ENCODE peak calls at places on chromosomes 6 and 20, in four cellular contexts. C, X, K and G are unnamed samples.

GRCh38 chr6:44634321-44634720 is 246.8 kb downstream of the CDC5L start:
- DNase-seq in X (no peak), K (no peak), C (no peak), G (no peak)

GRCh38 chr6:107408714-107409113 is 50.6 kb downstream of the PDSS2 start:
- DNase-seq in K (no peak), C (no peak), X (no peak), G (no peak)

GRCh38 chr6:5471637-5472430 is 210.5 kb downstream of the FARS2 start:
- DNase-seq in C (no peak), K (no peak), X (no peak), G (no peak)

GRCh38 chr6:107488875-107489635 is 862 bp upstream of the SOBP start:
- DNase-seq in X (peak; percentile 73), K (no peak), C (peak; percentile 49), G (peak; percentile 16)

GRCh38 chr6:15495375-15495901 is 167.4 kb downstream of the DTNBP1 start:
- DNase-seq in X (no peak), K (no peak), C (no peak), G (no peak)

GRCh38 chr20:25309395-25310267 is 61.7 kb downstream of the PYGB start:
- DNase-seq in K (peak; percentile 53), C (peak; percentile 87), X (peak; percentile 52), G (peak; percentile 47)

GRCh38 chr6:137660296-137660731 is 166.1 kb upstream of the OLIG3 start:
- DNase-seq in X (no peak), K (no peak), C (no peak), G (no peak)

GRCh38 chr20:57215426-57215825 is 51.0 kb downstream of the BMP7 start:
- DNase-seq in X (no peak), C (no peak), K (no peak), G (no peak)

GRCh38 chr6:25010917-25011625 is 75.3 kb upstream of the RIPOR2 start:
- DNase-seq in C (no peak), K (no peak), X (no peak), G (no peak)

DNA sequence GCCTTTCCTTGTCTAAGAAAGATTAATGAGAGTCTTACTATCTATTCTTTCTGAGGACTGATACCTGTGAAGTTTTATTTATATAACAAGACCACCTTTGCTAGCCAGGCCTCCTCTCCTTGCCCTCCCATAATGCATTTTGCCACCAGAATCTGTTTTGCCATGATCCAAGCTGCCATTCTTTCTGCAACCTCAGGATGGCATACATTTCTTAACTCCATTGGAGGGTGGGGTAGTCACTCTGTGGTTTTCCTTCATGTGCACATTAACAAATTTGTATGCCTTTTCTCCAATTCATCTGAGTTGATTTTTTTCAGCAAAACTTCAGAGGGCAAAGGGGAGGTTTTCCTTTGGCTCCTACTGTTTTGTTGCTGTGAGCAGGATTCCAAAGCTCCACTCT is 26.4 kb upstream of the ENPP4 start:
- DNase-seq in X (no peak), K (no peak), C (no peak), G (no peak)
- TF ChIP-seq CTCF in X (no peak), K (no peak), C (no peak), G (no peak)

GRCh38 chr20:1844723-1845523 is 50.3 kb upstream of the SIRPA start:
- DNase-seq in C (no peak), X (no peak), K (peak; percentile 35), G (peak; percentile 72)
- TF ChIP-seq EP300 in C (no peak), X (no peak), K (no peak), G (peak; percentile 78)

GRCh38 chr6:139446104-139446715 is 71.8 kb upstream of the CITED2 start:
- DNase-seq in X (no peak), C (no peak), K (no peak), G (no peak)

GRCh38 chr6:139449611-139450000 is 75.2 kb upstream of the CITED2 start:
- DNase-seq in X (no peak), K (no peak), C (no peak), G (no peak)

GRCh38 chr6:139448094-139448649 is 73.7 kb upstream of the CITED2 start:
- DNase-seq in X (no peak), K (no peak), C (no peak), G (no peak)

GRCh38 chr6:139448998-139449610 is 74.7 kb upstream of the CITED2 start:
- DNase-seq in X (no peak), C (no peak), K (no peak), G (no peak)

GRCh38 chr6:139446768-139447167 is 72.3 kb upstream of the CITED2 start:
- DNase-seq in C (no peak), X (no peak), K (no peak), G (no peak)
- H3K4me1 ChIP-seq in C (no peaks in the 10 kb centered on the region), X (peaks cover 7% of the 10 kb centered on the region), K (no peaks in the 10 kb centered on the region), G (no peaks in the 10 kb centered on the region)

DNA sequence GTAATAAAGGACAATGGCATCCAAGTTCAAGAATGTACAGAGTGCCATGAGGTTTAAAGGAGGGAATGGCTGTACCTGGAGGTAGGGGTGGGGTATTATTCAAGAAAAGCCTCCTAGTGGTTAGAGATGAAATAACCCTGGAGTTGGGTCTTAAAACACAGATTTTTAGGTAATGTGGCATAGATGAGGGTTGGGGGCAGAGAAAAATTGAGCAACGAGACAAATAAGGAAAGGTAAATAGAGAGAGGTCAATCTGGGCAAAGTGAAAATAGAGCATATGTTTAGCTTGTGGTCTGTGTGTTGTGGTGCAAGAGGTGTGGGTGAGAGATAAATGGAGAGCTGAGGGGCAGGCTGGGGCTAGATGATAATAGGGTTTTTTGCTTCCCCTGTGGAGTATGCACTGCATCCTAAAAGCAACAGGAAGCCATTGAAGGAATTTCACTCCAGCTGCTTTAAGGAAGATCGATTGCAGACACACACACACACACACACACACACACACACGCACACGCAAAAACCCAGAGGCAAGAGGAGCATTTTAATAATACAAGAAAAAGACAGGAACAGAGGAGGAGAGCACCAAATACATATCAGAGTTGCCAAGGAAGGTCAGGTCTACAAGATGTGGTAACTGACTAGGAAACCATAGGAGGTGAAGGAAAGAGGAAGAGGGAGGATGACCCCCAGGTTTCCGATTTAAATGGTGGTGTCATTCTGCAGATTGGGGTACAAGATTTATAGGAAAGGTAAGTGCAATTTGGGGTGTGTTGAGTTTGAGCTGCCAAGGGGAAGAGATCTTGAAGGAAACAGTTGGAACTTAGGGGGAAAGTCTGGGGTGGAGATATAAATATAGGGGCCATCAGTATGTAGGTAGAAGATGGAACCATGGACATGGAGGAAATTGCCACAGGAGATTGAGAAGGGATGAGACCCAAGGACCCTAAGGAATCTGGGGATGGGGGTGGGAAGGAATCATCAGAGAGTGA is 31.3 kb upstream of the ADGRF1 start:
- DNase-seq in C (peak; percentile 9), K (no peak), X (no peak), G (no peak)
- TF ChIP-seq CTCF in C (no peak), K (no peak), X (no peak), G (no peak)

DNA sequence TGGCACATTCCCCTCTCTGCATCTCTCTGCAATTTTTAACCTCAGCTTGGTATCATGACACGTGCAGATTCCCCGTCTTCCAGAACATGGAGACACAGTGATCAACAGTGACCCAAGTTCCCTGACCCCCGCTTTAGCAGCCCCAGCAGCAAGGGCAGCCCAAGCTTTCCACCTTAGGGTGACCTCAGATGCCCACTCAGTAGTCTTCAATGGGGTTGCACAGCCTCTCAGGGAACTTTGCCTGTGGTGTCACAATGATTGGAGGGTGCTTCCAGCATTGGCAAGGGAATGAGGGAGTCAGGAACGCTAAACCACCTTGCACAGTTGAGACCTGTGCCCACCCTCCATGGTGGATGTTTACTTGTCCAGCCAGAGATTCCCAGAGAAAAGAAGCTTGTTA is 287.1 kb upstream of the CDH4 start:
- DNase-seq in K (no peak), X (no peak), C (no peak), G (no peak)
- TF ChIP-seq EP300 in K (no peak), X (no peak), C (no peak), G (no peak)

DNA sequence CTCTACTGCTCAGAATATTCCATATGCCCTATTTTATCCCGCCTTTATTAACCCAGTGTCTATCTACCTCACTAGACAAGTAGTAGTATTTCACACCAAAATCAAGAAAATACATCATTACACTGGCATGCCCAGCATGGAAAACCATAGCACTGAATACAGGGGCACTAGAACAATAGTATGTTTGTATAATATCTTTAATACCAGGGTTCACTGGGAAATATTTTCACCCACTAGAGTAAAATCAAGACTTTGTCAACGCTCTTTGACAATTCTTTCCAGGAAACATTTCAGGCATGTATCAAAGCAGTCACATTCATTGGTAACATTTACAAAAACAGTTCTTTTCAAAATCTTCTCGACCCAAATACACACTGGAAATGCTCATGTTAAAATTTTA is 119.3 kb upstream of the BEND6 start:
- DNase-seq in X (no peak), C (no peak), K (no peak), G (no peak)
- H3K4me1 ChIP-seq in X (peaks cover 4% of the 10 kb centered on the region), C (peaks cover 34% of the 10 kb centered on the region), K (no peaks in the 10 kb centered on the region), G (no peaks in the 10 kb centered on the region)

GRCh38 chr20:10780901-10781300 is 107.1 kb upstream of the JAG1 start:
- DNase-seq in K (no peak), X (no peak), C (no peak), G (no peak)
- TF ChIP-seq CTCF in K (no peak), X (no peak), C (no peak), G (no peak)